ENCODE peak calls at places on chromosomes 3 and 15, in six cellular contexts. One of them, this sample, is unnamed. For H3K4me1 and H3K9me2, the result is how much of the 10 kb centered on the place peaks cover.

GRCh38 chr3:157204431-157204830 is 44.5 kb upstream of the CCNL1 start:
- DNase-seq in GM23248: peak
- DNase-seq in SK-N-SH: no peak
- DNase-seq in HCT116: no peak
- DNase-seq in Karpas-422: peak
- DNase-seq in MM.1S: peak
- DNase-seq in this sample: peak

GRCh38 chr15:88904808-88905327 is 8.3 kb downstream of the MFGE8 start:
- DNase-seq in Karpas-422: peak
- DNase-seq in HCT116: no peak
- DNase-seq in SK-N-SH: peak
- DNase-seq in GM23248: peak
- DNase-seq in MM.1S: peak
- DNase-seq in this sample: peak

GRCh38 chr3:29822051-29822450 is 541.2 kb downstream of the RBMS3 start:
- DNase-seq in MM.1S: peak
- DNase-seq in HCT116: no peak
- DNase-seq in SK-N-SH: no peak
- DNase-seq in Karpas-422: no peak
- DNase-seq in GM23248: peak
- DNase-seq in this sample: peak

GRCh38 chr3:46845397-46845859 is 17.8 kb downstream of the MYL3 start:
- DNase-seq in MM.1S: no peak
- DNase-seq in SK-N-SH: peak
- DNase-seq in Karpas-422: no peak
- DNase-seq in GM23248: peak
- DNase-seq in HCT116: no peak
- DNase-seq in this sample: peak

GRCh38 chr3:24622696-24623225 is 128.1 kb upstream of the THRB start:
- DNase-seq in GM23248: no peak
- DNase-seq in MM.1S: no peak
- DNase-seq in HCT116: no peak
- DNase-seq in SK-N-SH: no peak
- DNase-seq in Karpas-422: no peak
- DNase-seq in this sample: no peak

GRCh38 chr3:45477838-45478237 is 89.5 kb downstream of the LARS2 start:
- DNase-seq in GM23248: no peak
- DNase-seq in MM.1S: no peak
- DNase-seq in Karpas-422: no peak
- DNase-seq in HCT116: no peak
- DNase-seq in SK-N-SH: no peak
- DNase-seq in this sample: no peak

GRCh38 chr3:151895478-151895877 is 22.0 kb downstream of the SUCNR1 start:
- DNase-seq in MM.1S: no peak
- DNase-seq in SK-N-SH: no peak
- DNase-seq in HCT116: no peak
- DNase-seq in GM23248: no peak
- DNase-seq in Karpas-422: no peak
- DNase-seq in this sample: no peak

GRCh38 chr15:46177219-46177618 is 542.4 kb downstream of the SQOR start:
- DNase-seq in GM23248: no peak
- DNase-seq in SK-N-SH: no peak
- DNase-seq in HCT116: no peak
- DNase-seq in Karpas-422: no peak
- DNase-seq in MM.1S: no peak
- DNase-seq in this sample: no peak

GRCh38 chr3:101725192-101725889 is 927 bp downstream of the CEP97 start:
- DNase-seq in Karpas-422: peak
- DNase-seq in SK-N-SH: peak
- DNase-seq in GM23248: peak
- DNase-seq in MM.1S: peak
- DNase-seq in HCT116: no peak
- DNase-seq in this sample: peak

GRCh38 chr3:5301671-5302297 is 114.3 kb downstream of the EDEM1 start:
- DNase-seq in SK-N-SH: no peak
- DNase-seq in GM23248: peak
- DNase-seq in MM.1S: no peak
- DNase-seq in Karpas-422: no peak
- DNase-seq in HCT116: no peak
- DNase-seq in this sample: peak

GRCh38 chr15:78060232-78060631 is 17.3 kb downstream of the TBC1D2B start:
- DNase-seq in MM.1S: no peak
- DNase-seq in GM23248: no peak
- DNase-seq in Karpas-422: no peak
- DNase-seq in HCT116: no peak
- DNase-seq in SK-N-SH: no peak
- DNase-seq in this sample: no peak
- H3K4me1 ChIP-seq in MM.1S: half or more
- H3K4me1 ChIP-seq in GM23248: half or more
- H3K4me1 ChIP-seq in Karpas-422: half or more
- H3K4me1 ChIP-seq in HCT116: under half
- H3K4me1 ChIP-seq in SK-N-SH: half or more
- H3K4me1 ChIP-seq in this sample: under half

GRCh38 chr3:41164776-41165175 is 34.5 kb upstream of the CTNNB1 start:
- DNase-seq in MM.1S: no peak
- DNase-seq in SK-N-SH: no peak
- DNase-seq in GM23248: no peak
- DNase-seq in Karpas-422: no peak
- DNase-seq in HCT116: no peak
- DNase-seq in this sample: no peak
- H3K9me2 ChIP-seq in MM.1S: under half
- H3K9me2 ChIP-seq in SK-N-SH: under half
- H3K9me2 ChIP-seq in GM23248: under half
- H3K9me2 ChIP-seq in Karpas-422: under half
- H3K9me2 ChIP-seq in HCT116: under half
- H3K9me2 ChIP-seq in this sample: under half

GRCh38 chr3:147421184-147421912 is 12.2 kb downstream of the ZIC1 start:
- DNase-seq in Karpas-422: no peak
- DNase-seq in MM.1S: no peak
- DNase-seq in GM23248: peak
- DNase-seq in SK-N-SH: peak
- DNase-seq in HCT116: no peak
- DNase-seq in this sample: no peak

GRCh38 chr3:147419062-147419701 is 10.0 kb downstream of the ZIC1 start:
- DNase-seq in HCT116: no peak
- DNase-seq in MM.1S: peak
- DNase-seq in SK-N-SH: peak
- DNase-seq in Karpas-422: no peak
- DNase-seq in GM23248: peak
- DNase-seq in this sample: no peak

GRCh38 chr3:147419731-147420360 is 10.7 kb downstream of the ZIC1 start:
- DNase-seq in MM.1S: no peak
- DNase-seq in HCT116: no peak
- DNase-seq in SK-N-SH: no peak
- DNase-seq in GM23248: no peak
- DNase-seq in Karpas-422: no peak
- DNase-seq in this sample: no peak

GRCh38 chr3:147422226-147422933 is 13.2 kb downstream of the ZIC1 start:
- DNase-seq in SK-N-SH: no peak
- DNase-seq in MM.1S: no peak
- DNase-seq in HCT116: no peak
- DNase-seq in GM23248: no peak
- DNase-seq in Karpas-422: no peak
- DNase-seq in this sample: no peak

DNA sequence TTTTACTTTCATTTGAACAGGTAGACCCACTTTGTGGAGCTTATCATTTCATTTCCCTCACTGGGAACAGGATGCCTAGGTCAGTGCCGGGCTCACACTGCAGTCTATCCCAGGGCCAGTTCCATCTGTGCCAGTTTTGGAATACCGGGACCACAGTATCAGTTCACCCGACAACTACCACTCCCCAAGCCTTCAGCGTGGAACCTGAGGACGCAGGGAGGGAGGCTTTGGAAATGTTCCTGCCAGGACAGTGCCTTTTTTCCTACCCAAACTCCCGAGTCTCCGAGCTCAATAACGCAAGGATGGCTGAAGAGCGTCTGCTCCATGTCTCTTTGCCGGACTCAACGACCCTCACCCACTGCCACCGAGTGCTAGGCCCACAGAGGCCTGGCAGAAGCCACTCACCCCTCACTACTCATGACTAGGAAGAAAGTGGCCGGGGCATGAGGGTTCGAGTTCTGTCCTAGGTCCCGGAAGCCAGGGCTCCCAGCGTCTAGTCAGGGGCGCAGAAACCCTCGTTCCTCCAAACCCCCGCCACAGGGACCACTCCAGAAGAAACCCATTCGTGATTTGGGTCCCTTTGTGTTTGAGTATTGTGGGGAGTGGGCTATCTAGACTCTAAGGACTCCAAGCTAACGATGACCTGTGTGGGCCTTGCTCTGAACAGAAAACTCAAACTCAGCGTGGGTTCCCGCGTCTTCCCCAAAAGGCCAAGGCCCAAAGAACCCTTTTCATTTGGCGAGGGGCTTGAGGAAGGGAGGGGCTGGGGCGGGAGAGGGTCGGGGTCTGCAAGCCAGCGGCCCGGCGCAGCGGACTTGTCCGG is 11.4 kb downstream of the ZIC1 start:
- DNase-seq in SK-N-SH: peak
- DNase-seq in GM23248: no peak
- DNase-seq in Karpas-422: no peak
- DNase-seq in MM.1S: no peak
- DNase-seq in HCT116: no peak
- DNase-seq in this sample: no peak
- H3K9ac ChIP-seq in SK-N-SH: no peak
- H3K9ac ChIP-seq in GM23248: peak
- H3K9ac ChIP-seq in Karpas-422: no peak
- H3K9ac ChIP-seq in MM.1S: no peak
- H3K9ac ChIP-seq in HCT116: no peak
- H3K9ac ChIP-seq in this sample: no peak

GRCh38 chr3:165895919-165896318 is 58.7 kb upstream of the BCHE start:
- DNase-seq in SK-N-SH: peak
- DNase-seq in Karpas-422: peak
- DNase-seq in GM23248: no peak
- DNase-seq in MM.1S: peak
- DNase-seq in HCT116: peak
- DNase-seq in this sample: peak
- H3K4me1 ChIP-seq in SK-N-SH: under half
- H3K4me1 ChIP-seq in Karpas-422: under half
- H3K4me1 ChIP-seq in GM23248: under half
- H3K4me1 ChIP-seq in MM.1S: under half
- H3K4me1 ChIP-seq in HCT116: under half
- H3K4me1 ChIP-seq in this sample: under half

GRCh38 chr3:41162541-41162940 is 36.8 kb upstream of the CTNNB1 start:
- DNase-seq in HCT116: no peak
- DNase-seq in SK-N-SH: no peak
- DNase-seq in MM.1S: no peak
- DNase-seq in GM23248: no peak
- DNase-seq in Karpas-422: no peak
- DNase-seq in this sample: no peak
- H3K9me2 ChIP-seq in HCT116: under half
- H3K9me2 ChIP-seq in SK-N-SH: under half
- H3K9me2 ChIP-seq in MM.1S: under half
- H3K9me2 ChIP-seq in GM23248: under half
- H3K9me2 ChIP-seq in Karpas-422: under half
- H3K9me2 ChIP-seq in this sample: under half

GRCh38 chr15:81299630-81300273 is 24.2 kb downstream of the STARD5 start:
- DNase-seq in GM23248: no peak
- DNase-seq in SK-N-SH: no peak
- DNase-seq in HCT116: no peak
- DNase-seq in MM.1S: no peak
- DNase-seq in Karpas-422: no peak
- DNase-seq in this sample: no peak
- H3K9ac ChIP-seq in GM23248: no peak
- H3K9ac ChIP-seq in SK-N-SH: no peak
- H3K9ac ChIP-seq in HCT116: no peak
- H3K9ac ChIP-seq in MM.1S: peak
- H3K9ac ChIP-seq in Karpas-422: no peak
- H3K9ac ChIP-seq in this sample: no peak

GRCh38 chr3:172127141-172127540 is 87.8 kb downstream of the FNDC3B start:
- DNase-seq in MM.1S: no peak
- DNase-seq in HCT116: no peak
- DNase-seq in SK-N-SH: no peak
- DNase-seq in Karpas-422: no peak
- DNase-seq in GM23248: no peak
- DNase-seq in this sample: no peak

GRCh38 chr3:172126741-172127140 is 87.4 kb downstream of the FNDC3B start:
- DNase-seq in HCT116: no peak
- DNase-seq in SK-N-SH: no peak
- DNase-seq in Karpas-422: no peak
- DNase-seq in MM.1S: no peak
- DNase-seq in GM23248: peak
- DNase-seq in this sample: peak

GRCh38 chr3:172128852-172129251 is 89.5 kb downstream of the FNDC3B start:
- DNase-seq in GM23248: no peak
- DNase-seq in SK-N-SH: no peak
- DNase-seq in MM.1S: no peak
- DNase-seq in Karpas-422: no peak
- DNase-seq in HCT116: no peak
- DNase-seq in this sample: no peak

GRCh38 chr3:172129534-172129867 is 90.1 kb downstream of the FNDC3B start:
- DNase-seq in HCT116: no peak
- DNase-seq in MM.1S: no peak
- DNase-seq in GM23248: no peak
- DNase-seq in SK-N-SH: no peak
- DNase-seq in Karpas-422: no peak
- DNase-seq in this sample: no peak

DNA sequence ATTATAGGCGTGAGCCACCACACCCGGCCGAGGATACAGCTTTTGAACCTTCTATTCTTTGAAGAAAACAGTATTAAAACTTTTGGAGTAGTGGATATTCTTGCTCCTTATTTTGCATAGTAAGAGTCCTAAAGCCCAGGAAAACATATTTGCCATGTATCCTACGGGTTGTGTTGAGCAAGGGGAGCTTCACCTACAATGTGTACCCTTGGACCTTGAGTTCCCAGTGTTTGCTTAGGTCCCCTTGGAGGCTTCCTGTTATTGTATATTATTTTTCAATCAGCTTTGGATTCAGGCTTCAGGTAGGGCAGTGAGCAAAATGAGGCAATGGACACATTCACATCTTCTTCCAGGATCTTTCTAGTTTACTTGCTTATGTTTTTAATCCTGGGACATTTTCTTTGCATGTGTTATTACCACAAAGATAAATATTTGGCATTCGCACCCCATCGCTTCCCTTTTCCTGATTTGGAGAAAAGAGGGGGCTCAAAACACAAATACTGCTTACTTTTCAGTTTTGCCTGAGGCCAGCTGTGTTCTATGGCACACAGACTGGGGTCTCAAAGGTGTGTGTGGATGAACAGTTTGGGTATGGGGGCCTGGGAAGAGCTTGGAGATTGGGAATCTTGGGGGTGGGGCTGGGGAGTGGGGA is 88.7 kb downstream of the FNDC3B start:
- DNase-seq in Karpas-422: no peak
- DNase-seq in SK-N-SH: no peak
- DNase-seq in HCT116: no peak
- DNase-seq in MM.1S: no peak
- DNase-seq in GM23248: no peak
- DNase-seq in this sample: no peak
- H3K4me1 ChIP-seq in Karpas-422: under half
- H3K4me1 ChIP-seq in SK-N-SH: under half
- H3K4me1 ChIP-seq in HCT116: under half
- H3K4me1 ChIP-seq in MM.1S: under half
- H3K4me1 ChIP-seq in GM23248: half or more
- H3K4me1 ChIP-seq in this sample: half or more